ENCODE peak calls at places on chromosomes 13 and 19, in ten cellular contexts. One of them, this sample, is unnamed.

GRCh38 chr19:38042132-38042531 is 135.1 kb downstream of the SIPA1L3 start:
- DNase-seq in caudate nucleus: no peak
- DNase-seq in posterior vena cava: no peak
- DNase-seq in non-pigmented ciliary epithelial cell: no peak
- DNase-seq in Calu3: no peak
- DNase-seq in activated CD4-positive, alpha-beta T cell treated with anti-CD3 and anti-CD28 coated beads for 24 hours: no peak
- DNase-seq in Right ventricle myocardium superior: no peak
- DNase-seq in Daoy: no peak
- DNase-seq in OCI-LY7: no peak
- DNase-seq in ecto neural progenitor cell: no peak
- DNase-seq in this sample: no peak

GRCh38 chr19:34316741-34317241 is 48.2 kb upstream of the GPI start:
- DNase-seq in caudate nucleus: no peak
- DNase-seq in non-pigmented ciliary epithelial cell: no peak
- DNase-seq in ecto neural progenitor cell: no peak
- DNase-seq in OCI-LY7: peak; percentile 35
- DNase-seq in Calu3: no peak
- DNase-seq in posterior vena cava: no peak
- DNase-seq in Daoy: no peak
- DNase-seq in activated CD4-positive, alpha-beta T cell treated with anti-CD3 and anti-CD28 coated beads for 24 hours: no peak
- DNase-seq in Right ventricle myocardium superior: no peak
- DNase-seq in this sample: peak; percentile 68

GRCh38 chr19:40612831-40613668 is 11.9 kb downstream of the LTBP4 start:
- DNase-seq in ecto neural progenitor cell: peak; percentile 91
- DNase-seq in Right ventricle myocardium superior: peak; percentile 80
- DNase-seq in non-pigmented ciliary epithelial cell: no peak
- DNase-seq in Daoy: no peak
- DNase-seq in Calu3: no peak
- DNase-seq in OCI-LY7: peak; percentile 87
- DNase-seq in activated CD4-positive, alpha-beta T cell treated with anti-CD3 and anti-CD28 coated beads for 24 hours: peak; percentile 84
- DNase-seq in posterior vena cava: peak; percentile 92
- DNase-seq in caudate nucleus: peak; percentile 16
- DNase-seq in this sample: peak; percentile 67

GRCh38 chr13:43300817-43301216 is 277.4 kb downstream of the DNAJC15 start:
- DNase-seq in Right ventricle myocardium superior: no peak
- DNase-seq in activated CD4-positive, alpha-beta T cell treated with anti-CD3 and anti-CD28 coated beads for 24 hours: no peak
- DNase-seq in OCI-LY7: no peak
- DNase-seq in Calu3: no peak
- DNase-seq in Daoy: no peak
- DNase-seq in caudate nucleus: no peak
- DNase-seq in non-pigmented ciliary epithelial cell: no peak
- DNase-seq in posterior vena cava: no peak
- DNase-seq in ecto neural progenitor cell: no peak
- DNase-seq in this sample: peak; percentile 10

GRCh38 chr13:112984954-112985802 is 16.2 kb downstream of the MCF2L start:
- DNase-seq in OCI-LY7: no peak
- DNase-seq in activated CD4-positive, alpha-beta T cell treated with anti-CD3 and anti-CD28 coated beads for 24 hours: no peak
- DNase-seq in posterior vena cava: no peak
- DNase-seq in Right ventricle myocardium superior: no peak
- DNase-seq in non-pigmented ciliary epithelial cell: no peak
- DNase-seq in caudate nucleus: no peak
- DNase-seq in ecto neural progenitor cell: no peak
- DNase-seq in Calu3: peak; percentile 2
- DNase-seq in Daoy: no peak
- DNase-seq in this sample: no peak

GRCh38 chr19:18450934-18451836 is 13.3 kb upstream of the ISYNA1 start:
- DNase-seq in activated CD4-positive, alpha-beta T cell treated with anti-CD3 and anti-CD28 coated beads for 24 hours: peak; percentile 89
- DNase-seq in Right ventricle myocardium superior: peak; percentile 93
- DNase-seq in Daoy: peak; percentile 81
- DNase-seq in ecto neural progenitor cell: peak; percentile 93
- DNase-seq in Calu3: peak; percentile 89
- DNase-seq in non-pigmented ciliary epithelial cell: no peak
- DNase-seq in OCI-LY7: peak; percentile 77
- DNase-seq in caudate nucleus: peak; percentile 34
- DNase-seq in posterior vena cava: peak; percentile 95
- DNase-seq in this sample: peak; percentile 84

GRCh38 chr13:104301216-104301975 is 1235.2 kb upstream of the SLC10A2 start:
- DNase-seq in caudate nucleus: no peak
- DNase-seq in Right ventricle myocardium superior: no peak
- DNase-seq in Daoy: no peak
- DNase-seq in OCI-LY7: no peak
- DNase-seq in posterior vena cava: no peak
- DNase-seq in non-pigmented ciliary epithelial cell: no peak
- DNase-seq in Calu3: no peak
- DNase-seq in ecto neural progenitor cell: no peak
- DNase-seq in activated CD4-positive, alpha-beta T cell treated with anti-CD3 and anti-CD28 coated beads for 24 hours: no peak
- DNase-seq in this sample: no peak

GRCh38 chr13:99057310-99057975 is 79.6 kb upstream of the DOCK9 start:
- DNase-seq in non-pigmented ciliary epithelial cell: no peak
- DNase-seq in OCI-LY7: no peak
- DNase-seq in caudate nucleus: no peak
- DNase-seq in Right ventricle myocardium superior: no peak
- DNase-seq in Daoy: no peak
- DNase-seq in Calu3: no peak
- DNase-seq in posterior vena cava: no peak
- DNase-seq in activated CD4-positive, alpha-beta T cell treated with anti-CD3 and anti-CD28 coated beads for 24 hours: no peak
- DNase-seq in ecto neural progenitor cell: no peak
- DNase-seq in this sample: no peak

GRCh38 chr13:23673354-23673753 is 103.1 kb downstream of the TNFRSF19 start:
- DNase-seq in activated CD4-positive, alpha-beta T cell treated with anti-CD3 and anti-CD28 coated beads for 24 hours: no peak
- DNase-seq in caudate nucleus: no peak
- DNase-seq in posterior vena cava: no peak
- DNase-seq in Daoy: peak; percentile 57
- DNase-seq in non-pigmented ciliary epithelial cell: peak; percentile 93
- DNase-seq in ecto neural progenitor cell: no peak
- DNase-seq in Calu3: no peak
- DNase-seq in Right ventricle myocardium superior: no peak
- DNase-seq in OCI-LY7: no peak
- DNase-seq in this sample: no peak

This sample was measured in dermis blood vessel endothelial cell.